ENCODE peak calls at places on chromosomes 16 and 17, in nine cellular contexts. W, V, K, Y, T, C, U, Q and M are unnamed samples.

GRCh38 chr17:27531469-27531948 is 75.3 kb downstream of the KSR1 start:
- DNase-seq in W (no peak), Q (no peak), U (no peak), Y (no peak), V (peak; percentile 79), T (no peak), C (no peak), K (no peak), M (no peak)

GRCh38 chr17:66548659-66549311 is 246.4 kb downstream of the PRKCA start:
- DNase-seq in W (no peak), Q (no peak), Y (no peak), C (no peak), V (no peak), T (no peak), U (no peak), K (no peak), M (no peak)

GRCh38 chr17:41496803-41497484 is 7.2 kb upstream of the KRT36 start:
- DNase-seq in Q (no peak), Y (peak; percentile 93), K (peak; percentile 31), T (peak; percentile 97), W (no peak), U (peak; percentile 91), V (peak; percentile 90), C (peak; percentile 96), M (peak; percentile 3)

GRCh38 chr16:30082545-30083090 is 6.8 kb downstream of the PPP4C start:
- DNase-seq in Q (no peak), Y (no peak), C (no peak), W (no peak), U (no peak), K (no peak), T (no peak), V (no peak), M (no peak)

GRCh38 chr17:67999291-67999911 is 3.1 kb upstream of the C17orf58 start:
- DNase-seq in C (no peak), T (no peak), K (no peak), W (no peak), Q (peak; percentile 74), U (no peak), Y (no peak), V (no peak), M (no peak)

GRCh38 chr17:8542599-8542998 is 87.9 kb downstream of the MYH10 start:
- DNase-seq in W (no peak), K (no peak), U (no peak), V (no peak), Q (no peak), Y (no peak), T (no peak), C (no peak), M (no peak)

GRCh38 chr17:79331492-79331891 is 256.9 kb downstream of the ENGASE start:
- DNase-seq in K (no peak), C (no peak), U (peak; percentile 26), T (no peak), W (no peak), Y (no peak), Q (no peak), V (no peak), M (no peak)

GRCh38 chr16:24645739-24646645 is 83.5 kb upstream of the TNRC6A start:
- DNase-seq in Q (peak; percentile 52), C (peak; percentile 86), V (peak; percentile 11), W (no peak), Y (no peak), K (no peak), U (no peak), T (peak; percentile 85), M (no peak)

GRCh38 chr16:88449267-88449561 is 3.9 kb upstream of the ZFPM1 start:
- DNase-seq in W (no peak), C (no peak), Q (no peak), Y (no peak), V (no peak), U (no peak), T (no peak), K (no peak), M (no peak)

GRCh38 chr17:49545811-49546545 is 29.7 kb upstream of the NXPH3 start:
- DNase-seq in V (no peak), U (no peak), K (no peak), Y (no peak), W (no peak), Q (peak; percentile 72), C (no peak), T (no peak), M (no peak)

GRCh38 chr16:89687092-89687940 is 827 bp downstream of the CDK10 start:
- DNase-seq in T (peak; percentile 60), W (no peak), U (peak; percentile 58), C (no peak), K (no peak), Y (peak; percentile 70), V (no peak), Q (no peak), M (no peak)

GRCh38 chr17:17933775-17934174 is 38.4 kb downstream of the TOM1L2 start:
- DNase-seq in W (no peak), Q (no peak), Y (no peak), V (no peak), K (no peak), U (no peak), C (no peak), T (no peak), M (no peak)

GRCh38 chr16:66691234-66691633 is 5.3 kb downstream of the CMTM4 start:
- DNase-seq in W (no peak), Q (no peak), Y (no peak), V (no peak), U (no peak), T (no peak), C (no peak), K (no peak), M (peak; percentile 24)

GRCh38 chr16:76114681-76115080 is 162.5 kb upstream of the CNTNAP4 start:
- DNase-seq in Y (no peak), Q (no peak), V (peak; percentile 71), U (no peak), W (no peak), K (no peak), C (no peak), T (no peak), M (no peak)

GRCh38 chr17:5955764-5956163 is 114.4 kb upstream of the WSCD1 start:
- DNase-seq in Y (no peak), C (no peak), W (no peak), T (no peak), V (no peak), K (no peak), Q (no peak), U (no peak), M (no peak)

GRCh38 chr17:74513987-74514631 is 17.2 kb downstream of the CD300LB start:
- DNase-seq in K (no peak), T (no peak), Q (peak; percentile 77), W (peak; percentile 26), V (peak; percentile 51), U (no peak), C (no peak), Y (peak; percentile 74), M (no peak)

GRCh38 chr16:7140899-7141298 is 191.7 kb upstream of the RBFOX1 start:
- DNase-seq in U (no peak), W (no peak), T (no peak), Y (no peak), C (no peak), K (no peak), Q (no peak), V (peak; percentile 1), M (no peak)

GRCh38 chr16:87185983-87186382 is 131.2 kb downstream of the C16orf95 start:
- DNase-seq in Y (no peak), U (no peak), Q (no peak), K (no peak), C (no peak), V (no peak), W (no peak), T (no peak), M (no peak)

GRCh38 chr17:80859004-80859941 is 132.4 kb upstream of the CHMP6 start:
- DNase-seq in Y (no peak), V (no peak), C (no peak), U (peak; percentile 83), W (no peak), T (peak; percentile 78), Q (no peak), K (no peak), M (no peak)

GRCh38 chr17:61324540-61324868 is 75.1 kb upstream of the TBX2 start:
- DNase-seq in K (no peak), Q (no peak), Y (no peak), V (no peak), W (no peak), T (no peak), U (no peak), C (no peak), M (no peak)

GRCh38 chr17:4101127-4101798 is 41.6 kb downstream of the ZZEF1 start:
- DNase-seq in Q (no peak), T (no peak), Y (no peak), V (no peak), K (no peak), C (no peak), W (no peak), U (no peak), M (peak; percentile 6)

GRCh38 chr16:64974381-64974780 is 147.5 kb downstream of the CDH11 start:
- DNase-seq in Q (no peak), C (no peak), W (no peak), K (no peak), T (no peak), V (no peak), Y (no peak), U (no peak), M (no peak)

GRCh38 chr17:30554839-30555751 is 77.9 kb downstream of the GOSR1 start:
- DNase-seq in Y (peak; percentile 71), U (peak; percentile 63), W (no peak), T (peak; percentile 35), C (no peak), Q (peak; percentile 72), V (peak; percentile 68), K (no peak), M (peak; percentile 8)

GRCh38 chr17:74446551-74447500 is 14.9 kb downstream of the GPRC5C start:
- DNase-seq in V (peak; percentile 51), W (no peak), U (peak; percentile 82), C (no peak), Y (no peak), K (no peak), Q (no peak), T (no peak), M (no peak)

GRCh38 chr16:15576960-15577958 is 65.7 kb downstream of the MARF1 start:
- DNase-seq in Y (peak; percentile 59), K (no peak), T (no peak), C (no peak), W (no peak), U (no peak), V (no peak), Q (no peak), M (no peak)